ENCODE peak calls at places on chromosomes 7 and 10, in six cellular contexts. F, D, G, W, V and H are unnamed samples.

GRCh38 chr10:56035489-56035888 is 325.6 kb downstream of the ZWINT start:
- DNase-seq in F (no peak), D (no peak), G (no peak), W (no peak), V (no peak), H (no peak)

GRCh38 chr10:124461642-124462347 is at the start of gene LHPP:
- DNase-seq in F (peak), D (peak), G (peak), W (peak), V (peak), H (peak)

GRCh38 chr10:113473851-113474250 is 79.0 kb upstream of the HABP2 start:
- DNase-seq in F (no peak), D (no peak), G (no peak), W (peak), V (no peak), H (no peak)

GRCh38 chr10:91590142-91590903 is 42.5 kb downstream of the PPP1R3C start:
- DNase-seq in F (no peak), D (no peak), G (no peak), W (peak), V (no peak), H (no peak)

GRCh38 chr7:17516768-17517167 is 218.3 kb downstream of the AHR start:
- DNase-seq in F (no peak), D (no peak), G (no peak), W (peak), V (no peak), H (no peak)

GRCh38 chr7:156777364-156778069 is 115.5 kb downstream of the LMBR1 start:
- DNase-seq in F (no peak), D (no peak), G (no peak), W (no peak), V (no peak), H (no peak)

GRCh38 chr10:62433181-62433692 is 59.1 kb downstream of the ZNF365 start:
- DNase-seq in F (no peak), D (no peak), G (no peak), W (peak), V (peak), H (no peak)

GRCh38 chr10:83516788-83517187 is 622.5 kb upstream of the GHITM start:
- DNase-seq in F (no peak), D (no peak), G (no peak), W (no peak), V (no peak), H (no peak)

GRCh38 chr7:95950698-95951097 is 178.3 kb downstream of the DYNC1I1 start:
- DNase-seq in F (no peak), D (no peak), G (no peak), W (peak), V (no peak), H (no peak)

GRCh38 chr10:11615396-11615795 is 3.9 kb upstream of the USP6NL start:
- DNase-seq in F (no peak), D (no peak), G (no peak), W (no peak), V (no peak), H (no peak)

GRCh38 chr10:102069066-102069465 is 3.9 kb downstream of the HPS6 start:
- DNase-seq in F (no peak), D (no peak), G (no peak), W (no peak), V (no peak), H (no peak)

GRCh38 chr10:124044143-124044862 is 49.1 kb downstream of the CHST15 start:
- DNase-seq in F (no peak), D (no peak), G (no peak), W (no peak), V (no peak), H (no peak)